ENCODE peak calls at places on chromosomes 11 and 22, in six cellular contexts. U, I, T, G, B and J are unnamed samples.
A peak's percentile ranks its signal among the peaks of the same experiment; 100 is the strongest.

GRCh38 chr22:44199866-44200265 is 19.1 kb downstream of the PARVG start:
- DNase-seq in U (no peak), I (peak; percentile 56), T (no peak), G (no peak), B (no peak), J (no peak)

GRCh38 chr11:118216621-118217526 is 7.9 kb downstream of the JAML start:
- DNase-seq in U (no peak), I (no peak), T (no peak), G (no peak), B (no peak), J (no peak)

GRCh38 chr11:83349371-83349770 is 63.2 kb upstream of the CCDC90B start:
- DNase-seq in U (no peak), I (no peak), T (no peak), G (no peak), B (no peak), J (no peak)

GRCh38 chr11:11843233-11843632 is 1.5 kb downstream of the USP47 start:
- DNase-seq in U (peak; percentile 31), I (no peak), T (peak; percentile 49), G (no peak), B (no peak), J (peak; percentile 52)

GRCh38 chr11:6402561-6402981 is 12.3 kb downstream of the SMPD1 start:
- DNase-seq in U (peak; percentile 95), I (no peak), T (no peak), G (no peak), B (no peak), J (no peak)

GRCh38 chr11:64969209-64969608 is 2.7 kb downstream of the MAJIN start:
- DNase-seq in U (no peak), I (no peak), T (peak; percentile 7), G (no peak), B (no peak), J (peak; percentile 21)

GRCh38 chr11:403021-403760 is 9.2 kb downstream of the PKP3 start:
- DNase-seq in U (no peak), I (no peak), T (no peak), G (no peak), B (no peak), J (no peak)

GRCh38 chr22:19079691-19080090 is 42.5 kb downstream of the DGCR2 start:
- DNase-seq in U (no peak), I (no peak), T (no peak), G (no peak), B (no peak), J (no peak)

GRCh38 chr11:74048993-74049392 is 40.1 kb upstream of the UCP3 start:
- DNase-seq in U (no peak), I (no peak), T (no peak), G (no peak), B (no peak), J (no peak)

GRCh38 chr22:40533712-40534378 is 102.7 kb downstream of the MRTFA start:
- DNase-seq in U (peak; percentile 89), I (no peak), T (no peak), G (no peak), B (no peak), J (no peak)

GRCh38 chr11:61739966-61740365 is 12.5 kb upstream of the MYRF start:
- DNase-seq in U (no peak), I (no peak), T (no peak), G (no peak), B (peak; percentile 71), J (no peak)

GRCh38 chr11:126137146-126137545 is 74.3 kb downstream of the RPUSD4 start:
- DNase-seq in U (no peak), I (peak; percentile 69), T (no peak), G (no peak), B (no peak), J (no peak)

GRCh38 chr22:39658367-39658766 is 87.8 kb downstream of the CACNA1I start:
- DNase-seq in U (no peak), I (no peak), T (no peak), G (no peak), B (no peak), J (no peak)

GRCh38 chr11:132106336-132106982 is 736.0 kb downstream of the NTM start:
- DNase-seq in U (no peak), I (no peak), T (no peak), G (no peak), B (no peak), J (no peak)

GRCh38 chr11:84947970-84948600 is 679.1 kb downstream of the DLG2 start:
- DNase-seq in U (no peak), I (no peak), T (no peak), G (no peak), B (peak; percentile 55), J (no peak)

GRCh38 chr11:126474888-126475626 is 119.6 kb downstream of the ST3GAL4 start:
- DNase-seq in U (no peak), I (no peak), T (no peak), G (no peak), B (no peak), J (no peak)

GRCh38 chr11:11580012-11580411 is 41.8 kb downstream of the GALNT18 start:
- DNase-seq in U (no peak), I (no peak), T (no peak), G (no peak), B (no peak), J (no peak)

GRCh38 chr11:128412847-128413791 is 174.2 kb downstream of the ETS1 start:
- DNase-seq in U (no peak), I (no peak), T (no peak), G (no peak), B (no peak), J (no peak)

GRCh38 chr11:82494988-82495432 is 238.7 kb downstream of the FAM181B start:
- DNase-seq in U (peak; percentile 29), I (no peak), T (no peak), G (no peak), B (peak; percentile 55), J (no peak)

GRCh38 chr22:19876314-19876940 is 21.8 kb upstream of the GNB1L start:
- DNase-seq in U (no peak), I (peak; percentile 45), T (no peak), G (peak; percentile 62), B (peak; percentile 42), J (no peak)

GRCh38 chr11:25941353-25941752 is 390.6 kb upstream of the ANO3 start:
- DNase-seq in U (no peak), I (no peak), T (no peak), G (no peak), B (no peak), J (no peak)

GRCh38 chr11:116255234-116255953 is 517.4 kb downstream of the BUD13 start:
- DNase-seq in U (no peak), I (no peak), T (no peak), G (no peak), B (no peak), J (no peak)

GRCh38 chr11:119432484-119433368 is 9.8 kb upstream of the THY1 start:
- DNase-seq in U (no peak), I (no peak), T (peak; percentile 66), G (no peak), B (no peak), J (no peak)

GRCh38 chr11:122720482-122720881 is 65.0 kb downstream of the UBASH3B start:
- DNase-seq in U (peak; percentile 35), I (peak; percentile 2), T (no peak), G (no peak), B (no peak), J (no peak)

GRCh38 chr11:66043008-66043906 is 5.7 kb downstream of the GAL3ST3 start:
- DNase-seq in U (no peak), I (no peak), T (no peak), G (no peak), B (no peak), J (no peak)

GRCh38 chr11:35427158-35427557 is 7.8 kb upstream of the SLC1A2 start:
- DNase-seq in U (no peak), I (no peak), T (no peak), G (no peak), B (no peak), J (peak; percentile 79)

GRCh38 chr22:46355369-46355995 is 20.0 kb downstream of the TRMU start:
- DNase-seq in U (peak; percentile 65), I (no peak), T (peak; percentile 13), G (peak; percentile 83), B (peak; percentile 96), J (no peak)

GRCh38 chr11:16252373-16252772 is 104.0 kb downstream of the SOX6 start:
- DNase-seq in U (no peak), I (no peak), T (no peak), G (no peak), B (peak; percentile 58), J (no peak)
- TF ChIP-seq CTCF in U (no peak), I (no peak), T (peak; percentile 52), G (no peak), B (peak; percentile 66), J (peak; percentile 22)

GRCh38 chr11:1871531-1871930 is 18.6 kb downstream of the LSP1 start:
- DNase-seq in U (no peak), I (no peak), T (no peak), G (no peak), B (no peak), J (no peak)

GRCh38 chr11:1870326-1870696 is 17.4 kb downstream of the LSP1 start:
- DNase-seq in U (no peak), I (no peak), T (no peak), G (peak; percentile 59), B (no peak), J (no peak)

GRCh38 chr11:1873048-1873812 is 18.5 kb downstream of the PRR33 start:
- DNase-seq in U (no peak), I (peak; percentile 68), T (no peak), G (peak; percentile 45), B (no peak), J (no peak)

GRCh38 chr11:1870721-1871466 is 18.0 kb downstream of the LSP1 start:
- DNase-seq in U (no peak), I (peak; percentile 65), T (no peak), G (peak; percentile 76), B (no peak), J (no peak)

GRCh38 chr11:1872267-1872985 is 19.3 kb downstream of the PRR33 start:
- DNase-seq in U (no peak), I (peak; percentile 67), T (no peak), G (peak; percentile 47), B (no peak), J (no peak)
- H3K4me3 ChIP-seq in U (no peak overlapping the region), I (no peak overlapping the region), T (no peak overlapping the region), G (no peak overlapping the region), B (no peak overlapping the region), J (no peak overlapping the region)

DNA sequence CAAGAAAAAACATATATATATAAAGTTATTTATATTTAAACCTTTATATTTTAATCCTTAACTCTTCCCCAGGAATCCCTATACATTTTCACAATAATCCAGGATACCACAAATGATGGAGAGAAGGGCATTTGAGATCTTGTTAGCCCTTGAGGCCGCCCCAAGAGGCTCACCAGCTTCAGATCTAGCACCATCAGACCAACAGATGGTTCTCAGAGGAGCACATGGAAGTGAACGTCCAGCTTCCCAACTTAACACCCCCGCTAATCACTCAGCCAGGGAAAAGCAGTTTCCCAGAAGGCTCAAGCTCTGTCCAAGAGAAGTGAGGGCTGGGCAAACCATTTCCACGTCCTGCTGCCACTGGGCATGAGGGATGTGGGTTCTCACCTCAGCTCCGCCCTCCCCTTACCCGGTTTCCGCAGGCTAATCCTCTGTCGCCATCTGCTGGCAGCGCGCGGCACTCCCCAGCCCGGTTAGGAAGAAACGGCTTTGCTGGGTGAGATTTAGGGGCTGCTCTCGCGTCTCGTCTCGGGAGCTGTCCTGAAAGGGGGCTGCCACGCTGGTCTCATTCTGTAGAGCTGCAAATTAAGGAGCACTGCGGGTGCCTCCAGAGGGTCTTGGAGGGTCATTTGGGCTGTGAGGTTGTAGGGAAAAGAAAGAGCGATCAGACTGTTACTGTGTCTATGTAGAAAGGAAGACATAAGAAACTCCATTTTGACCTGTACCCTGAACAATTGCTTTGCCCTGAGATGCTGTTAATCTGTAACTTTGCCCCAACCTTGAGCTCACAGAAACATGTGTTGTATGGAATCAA is 6.8 kb upstream of the FAM111A start:
- DNase-seq in U (peak; percentile 84), I (peak; percentile 85), T (peak; percentile 39), G (peak; percentile 90), B (peak; percentile 96), J (no peak)
- TF ChIP-seq CTCF in U (peak; percentile 97), I (peak; percentile 92), T (peak; percentile 99), G (peak; percentile 98), B (peak; percentile 99), J (peak; percentile 100)

GRCh38 chr22:42310301-42310981 is 40.0 kb upstream of the TCF20 start:
- DNase-seq in U (no peak), I (no peak), T (no peak), G (no peak), B (peak; percentile 66), J (no peak)
- H3K4me3 ChIP-seq in U (no peak overlapping the region), I (no peak overlapping the region), T (no peak overlapping the region), G (no peak overlapping the region), B (no peak overlapping the region), J (no peak overlapping the region)